ENCODE peak calls at places on chromosome 5, in nine cellular contexts. Y is astrocyte of the spinal cord, V is lung, S is mammary epithelial cell, J is fibroblast of lung, Z is HepG2, W is GM06990, R is AG04449, T is astrocyte. I is an unnamed sample.

GRCh38 chr5:126651013-126651577 is 50.3 kb downstream of the PHAX start:
- DNase-seq in Y (no peak), V (no peak), S (no peak), J (no peak), Z (no peak), W (no peak), R (no peak), T (no peak), I (no peak)

GRCh38 chr5:2757563-2758311 is 6.3 kb upstream of the IRX2 start:
- DNase-seq in Y (no peak), V (peak; percentile 80), S (peak; percentile 99), J (peak; percentile 84), Z (no peak), W (no peak), R (peak; percentile 74), T (peak; percentile 78), I (no peak)

GRCh38 chr5:7849531-7850240 is 1.2 kb downstream of the CFAP90 start:
- DNase-seq in Y (no peak), V (no peak), S (no peak), J (no peak), Z (peak; percentile 26), W (no peak), R (no peak), T (no peak), I (no peak)

GRCh38 chr5:107548477-107548876 is 122.3 kb downstream of the EFNA5 start:
- DNase-seq in Y (no peak), V (no peak), S (no peak), J (no peak), Z (no peak), W (no peak), R (no peak), T (no peak), I (no peak)

GRCh38 chr5:127694518-127695171 is 8.5 kb upstream of the CCDC192 start:
- DNase-seq in Y (no peak), V (no peak), S (no peak), J (no peak), Z (no peak), W (no peak), R (no peak), T (no peak), I (no peak)

GRCh38 chr5:7397005-7397546 is 1.1 kb downstream of the ADCY2 start:
- DNase-seq in Y (peak; percentile 22), V (no peak), S (no peak), J (peak; percentile 31), Z (no peak), W (no peak), R (no peak), T (peak; percentile 25), I (peak; percentile 32)

GRCh38 chr5:67636091-67636490 is 439.5 kb upstream of the CD180 start:
- DNase-seq in Y (peak; percentile 10), V (no peak), S (no peak), J (no peak), Z (no peak), W (no peak), R (no peak), T (no peak), I (peak; percentile 48)

GRCh38 chr5:159700016-159700415 is 216.3 kb upstream of the ADRA1B start:
- DNase-seq in Y (no peak), V (no peak), S (no peak), J (no peak), Z (no peak), W (no peak), R (no peak), T (no peak), I (no peak)

GRCh38 chr5:81778642-81779041 is 27.7 kb upstream of the SSBP2 start:
- DNase-seq in Y (peak; percentile 51), V (no peak), S (no peak), J (peak; percentile 77), Z (no peak), W (peak; percentile 3), R (no peak), T (peak; percentile 71), I (peak; percentile 51)

GRCh38 chr5:97009212-97009898 is 73.5 kb downstream of the LNPEP start:
- DNase-seq in Y (no peak), V (no peak), S (no peak), J (no peak), Z (no peak), W (peak; percentile 33), R (no peak), T (no peak), I (peak; percentile 11)

GRCh38 chr5:6712136-6712581 is 1.1 kb upstream of the TENT4A start:
- DNase-seq in Y (peak; percentile 61), V (peak; percentile 45), S (peak; percentile 51), J (peak; percentile 87), Z (peak; percentile 52), W (peak; percentile 80), R (no peak), T (peak; percentile 79), I (peak; percentile 66)

GRCh38 chr5:132055808-132056609 is 4.4 kb upstream of the IL3 start:
- DNase-seq in Y (no peak), V (peak; percentile 27), S (no peak), J (no peak), Z (no peak), W (no peak), R (no peak), T (no peak), I (no peak)

GRCh38 chr5:30752015-30752414 is 441.5 kb upstream of the CDH6 start:
- DNase-seq in Y (no peak), V (no peak), S (no peak), J (peak; percentile 1), Z (no peak), W (no peak), R (no peak), T (no peak), I (no peak)

GRCh38 chr5:10490927-10491672 is 49.4 kb downstream of the ROPN1L start:
- DNase-seq in Y (no peak), V (no peak), S (no peak), J (no peak), Z (no peak), W (no peak), R (no peak), T (no peak), I (no peak)

GRCh38 chr5:41841325-41841724 is 28.9 kb downstream of the OXCT1 start:
- DNase-seq in Y (no peak), V (no peak), S (no peak), J (no peak), Z (no peak), W (no peak), R (no peak), T (no peak), I (no peak)

GRCh38 chr5:143837306-143837848 is 25.4 kb downstream of the HMHB1 start:
- DNase-seq in Y (peak; percentile 63), V (no peak), S (no peak), J (peak; percentile 55), Z (no peak), W (no peak), R (peak; percentile 42), T (peak; percentile 36), I (peak; percentile 74)

GRCh38 chr5:132199116-132199680 is 28.5 kb downstream of the P4HA2 start:
- DNase-seq in Y (no peak), V (peak; percentile 27), S (no peak), J (no peak), Z (no peak), W (no peak), R (no peak), T (no peak), I (no peak)

GRCh38 chr5:6868170-6868569 is 154.9 kb downstream of the TENT4A start:
- DNase-seq in Y (no peak), V (no peak), S (no peak), J (no peak), Z (no peak), W (no peak), R (no peak), T (no peak), I (no peak)

GRCh38 chr5:128681764-128682664 is 144.0 kb upstream of the FBN2 start:
- DNase-seq in Y (peak; percentile 15), V (no peak), S (peak; percentile 33), J (peak; percentile 17), Z (no peak), W (no peak), R (no peak), T (no peak), I (no peak)

GRCh38 chr5:43020294-43020711 is 19.8 kb downstream of the ANXA2R start:
- DNase-seq in Y (no peak), V (no peak), S (no peak), J (peak; percentile 70), Z (peak; percentile 23), W (no peak), R (no peak), T (peak; percentile 61), I (no peak)

DNA sequence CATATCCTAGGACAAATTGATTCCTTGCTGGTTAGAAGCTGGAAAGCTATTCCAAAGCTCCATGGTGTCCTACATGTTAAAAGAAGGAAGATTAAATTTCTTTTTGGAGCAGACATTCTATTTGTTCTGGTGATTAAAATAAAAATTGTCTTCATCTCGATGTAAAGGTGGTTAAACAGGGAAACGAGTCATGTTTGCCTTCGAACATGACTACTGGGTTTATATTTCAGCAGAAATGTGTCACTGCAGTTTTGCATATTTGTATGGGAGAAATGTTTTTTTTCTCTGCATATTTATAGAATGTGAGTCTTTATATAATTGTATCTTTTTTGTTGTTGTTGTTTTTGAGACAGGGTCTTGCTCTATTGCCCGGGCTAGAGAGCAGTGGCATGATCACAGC is 36.4 kb downstream of the ADAMTS12 start:
- DNase-seq in Y (no peak), V (no peak), S (peak; percentile 47), J (peak; percentile 22), Z (no peak), W (no peak), R (no peak), T (no peak), I (no peak)
- H3K4me3 ChIP-seq in Y (no peak overlapping the region), V (no peak overlapping the region), S (no peak overlapping the region), J (no peak overlapping the region), Z (no peak overlapping the region), W (no peak overlapping the region), R (no peak overlapping the region), T (peak overlapping the region; percentile 11), I (no peak overlapping the region)

DNA sequence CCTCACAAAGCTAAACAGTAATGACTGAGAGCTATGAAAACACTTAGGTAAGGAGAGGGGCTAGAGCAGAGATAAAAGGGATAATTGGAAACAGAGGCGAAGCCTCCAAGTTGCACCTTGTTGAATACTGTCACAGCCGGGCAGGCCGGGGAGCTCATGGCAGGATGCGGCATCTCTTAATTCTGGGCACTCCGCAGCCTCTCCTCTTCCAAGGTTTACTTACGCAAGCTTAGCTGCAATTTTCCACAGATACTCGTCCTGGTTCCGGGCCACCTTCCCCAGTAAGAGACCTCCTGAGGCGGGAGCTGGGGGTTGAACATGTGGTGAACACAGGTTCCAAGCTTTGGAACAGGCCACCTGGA is 334.9 kb downstream of the CWC27 start:
- DNase-seq in Y (no peak), V (no peak), S (no peak), J (no peak), Z (no peak), W (no peak), R (no peak), T (no peak), I (no peak)
- H3K4me3 ChIP-seq in Y (no peak overlapping the region), V (no peak overlapping the region), S (no peak overlapping the region), J (peak overlapping the region; percentile 39), Z (peak overlapping the region; percentile 77), W (peak overlapping the region; percentile 71), R (no peak overlapping the region), T (no peak overlapping the region), I (no peak overlapping the region)

GRCh38 chr5:167573274-167574127 is 717.9 kb upstream of the WWC1 start:
- DNase-seq in Y (peak; percentile 78), V (no peak), S (peak; percentile 63), J (peak; percentile 89), Z (no peak), W (no peak), R (no peak), T (peak; percentile 86), I (peak; percentile 50)
- H3K4me3 ChIP-seq in Y (peak overlapping the region; percentile 56), V (no peak overlapping the region), S (peak overlapping the region; percentile 56), J (peak overlapping the region; percentile 82), Z (no peak overlapping the region), W (no peak overlapping the region), R (peak overlapping the region; percentile 61), T (peak overlapping the region; percentile 75), I (peak overlapping the region; percentile 59)

GRCh38 chr5:177371705-177372533 is 12.3 kb upstream of the SLC34A1 start:
- DNase-seq in Y (no peak), V (no peak), S (no peak), J (no peak), Z (no peak), W (no peak), R (no peak), T (no peak), I (no peak)
- H3K4me3 ChIP-seq in Y (no peak overlapping the region), V (no peak overlapping the region), S (no peak overlapping the region), J (no peak overlapping the region), Z (peak overlapping the region; percentile 81), W (no peak overlapping the region), R (peak overlapping the region; percentile 60), T (no peak overlapping the region), I (no peak overlapping the region)